ENCODE peak calls at places on chromosomes 7 and 10, in nine cellular contexts. U, P, D, H, Q, K, S, T and E are unnamed samples.

GRCh38 chr7:116528008-116528789 is 3.4 kb downstream of the CAV1 start:
- DNase-seq in U (peak; percentile 46), P (no peak), D (peak; percentile 92), H (no peak), Q (no peak), K (no peak), S (peak; percentile 83), T (no peak), E (peak; percentile 27)

GRCh38 chr7:155338632-155339320 is 41.1 kb downstream of the INSIG1 start:
- DNase-seq in U (no peak), P (no peak), D (no peak), H (peak; percentile 79), Q (no peak), K (no peak), S (peak; percentile 61), T (no peak), E (no peak)

GRCh38 chr7:156121434-156121833 is 309.2 kb upstream of the SHH start:
- DNase-seq in U (no peak), P (no peak), D (no peak), H (no peak), Q (no peak), K (no peak), S (no peak), T (no peak), E (no peak)

GRCh38 chr10:131697461-131698128 is 203.2 kb upstream of the PPP2R2D start:
- DNase-seq in U (no peak), P (no peak), D (no peak), H (no peak), Q (no peak), K (no peak), S (peak; percentile 38), T (no peak), E (no peak)

GRCh38 chr10:131804551-131805295 is 96.1 kb upstream of the PPP2R2D start:
- DNase-seq in U (no peak), P (no peak), D (no peak), H (no peak), Q (no peak), K (no peak), S (peak; percentile 34), T (no peak), E (no peak)

GRCh38 chr10:59657724-59658123 is 51.9 kb downstream of the SLC16A9 start:
- DNase-seq in U (no peak), P (no peak), D (no peak), H (no peak), Q (no peak), K (no peak), S (no peak), T (no peak), E (no peak)

GRCh38 chr10:88343761-88344484 is 239.2 kb downstream of the RNLS start:
- DNase-seq in U (no peak), P (no peak), D (no peak), H (no peak), Q (no peak), K (no peak), S (no peak), T (no peak), E (no peak)

GRCh38 chr10:119614686-119615085 is 17.9 kb upstream of the TIAL1 start:
- DNase-seq in U (no peak), P (no peak), D (peak; percentile 29), H (no peak), Q (no peak), K (no peak), S (no peak), T (no peak), E (no peak)

GRCh38 chr10:100728928-100729876 is 16.2 kb upstream of the PAX2 start:
- DNase-seq in U (peak; percentile 41), P (no peak), D (no peak), H (peak; percentile 68), Q (no peak), K (peak; percentile 87), S (peak; percentile 67), T (no peak), E (no peak)

GRCh38 chr10:13536674-13537366 is 8.0 kb upstream of the BEND7 start:
- DNase-seq in U (peak; percentile 75), P (no peak), D (peak; percentile 72), H (peak; percentile 61), Q (peak; percentile 75), K (peak; percentile 38), S (no peak), T (no peak), E (peak; percentile 25)

GRCh38 chr10:52308251-52309031 is 5.6 kb upstream of the DKK1 start:
- DNase-seq in U (peak; percentile 62), P (no peak), D (peak; percentile 89), H (peak; percentile 51), Q (peak; percentile 76), K (no peak), S (peak; percentile 76), T (peak; percentile 51), E (peak; percentile 70)

GRCh38 chr10:103895458-103896186 is 22.4 kb downstream of the STN1 start:
- DNase-seq in U (peak; percentile 51), P (no peak), D (peak; percentile 20), H (no peak), Q (no peak), K (no peak), S (no peak), T (no peak), E (no peak)

GRCh38 chr10:114045071-114045737 is 1.5 kb downstream of the ADRB1 start:
- DNase-seq in U (peak; percentile 43), P (no peak), D (peak; percentile 58), H (peak; percentile 26), Q (no peak), K (no peak), S (peak; percentile 80), T (no peak), E (no peak)

GRCh38 chr10:47332946-47333345 is 10.7 kb downstream of the GDF2 start:
- DNase-seq in U (no peak), P (no peak), D (no peak), H (no peak), Q (no peak), K (no peak), S (no peak), T (no peak), E (no peak)

GRCh38 chr10:46216836-46217748 is 69.7 kb upstream of the ANTXRL start:
- DNase-seq in U (no peak), P (no peak), D (no peak), H (no peak), Q (no peak), K (no peak), S (no peak), T (no peak), E (no peak)

GRCh38 chr7:45689011-45689796 is 115.0 kb downstream of the ADCY1 start:
- DNase-seq in U (no peak), P (no peak), D (peak; percentile 70), H (no peak), Q (no peak), K (no peak), S (no peak), T (no peak), E (no peak)

GRCh38 chr10:102752934-102753664 is 9.4 kb downstream of the WBP1L start:
- DNase-seq in U (peak; percentile 49), P (no peak), D (peak; percentile 86), H (peak; percentile 34), Q (peak; percentile 43), K (peak; percentile 9), S (no peak), T (no peak), E (peak; percentile 76)

GRCh38 chr10:96402417-96403305 is 43.9 kb upstream of the OPALIN start:
- DNase-seq in U (no peak), P (no peak), D (no peak), H (no peak), Q (no peak), K (no peak), S (no peak), T (no peak), E (no peak)

GRCh38 chr10:76920581-76920980 is 717.0 kb downstream of the KCNMA1 start:
- DNase-seq in U (no peak), P (no peak), D (no peak), H (no peak), Q (no peak), K (no peak), S (no peak), T (no peak), E (no peak)

GRCh38 chr7:3960045-3960772 is 659.2 kb downstream of the SDK1 start:
- DNase-seq in U (no peak), P (no peak), D (no peak), H (no peak), Q (no peak), K (no peak), S (no peak), T (no peak), E (no peak)

GRCh38 chr10:44323838-44324237 is 61.1 kb downstream of the CXCL12 start:
- DNase-seq in U (no peak), P (no peak), D (no peak), H (no peak), Q (no peak), K (no peak), S (no peak), T (no peak), E (no peak)

GRCh38 chr7:146090023-146090645 is 26.5 kb upstream of the CNTNAP2 start:
- DNase-seq in U (peak; percentile 4), P (no peak), D (peak; percentile 28), H (peak; percentile 6), Q (peak; percentile 15), K (peak; percentile 47), S (no peak), T (no peak), E (peak; percentile 79)

GRCh38 chr10:14779053-14779649 is 4.5 kb upstream of the FAM107B start:
- DNase-seq in U (no peak), P (no peak), D (peak; percentile 11), H (no peak), Q (no peak), K (no peak), S (no peak), T (no peak), E (no peak)

GRCh38 chr7:11858026-11858425 is 26.0 kb upstream of the THSD7A start:
- DNase-seq in U (no peak), P (no peak), D (no peak), H (no peak), Q (no peak), K (no peak), S (no peak), T (no peak), E (no peak)

GRCh38 chr10:23693398-23693797 is 254.5 kb downstream of the OTUD1 start:
- DNase-seq in U (no peak), P (no peak), D (peak; percentile 10), H (peak; percentile 45), Q (no peak), K (no peak), S (no peak), T (no peak), E (no peak)

GRCh38 chr7:44307301-44307900 is 18.0 kb downstream of the CAMK2B start:
- DNase-seq in U (no peak), P (no peak), D (peak; percentile 83), H (peak; percentile 44), Q (no peak), K (peak; percentile 79), S (no peak), T (no peak), E (no peak)

GRCh38 chr10:7855205-7855604 is 36.9 kb downstream of the TAF3 start:
- DNase-seq in U (no peak), P (no peak), D (peak; percentile 11), H (no peak), Q (no peak), K (no peak), S (no peak), T (no peak), E (no peak)

GRCh38 chr7:66558660-66559465 is 69.8 kb upstream of the KCTD7 start:
- DNase-seq in U (no peak), P (no peak), D (peak; percentile 45), H (peak; percentile 10), Q (no peak), K (no peak), S (peak; percentile 55), T (peak; percentile 6), E (no peak)

GRCh38 chr7:47039899-47040298 is 542.0 kb downstream of the TNS3 start:
- DNase-seq in U (no peak), P (no peak), D (peak; percentile 81), H (no peak), Q (no peak), K (no peak), S (no peak), T (no peak), E (no peak)

GRCh38 chr10:50552771-50553535 is 70.8 kb downstream of the SGMS1 start:
- DNase-seq in U (peak; percentile 42), P (no peak), D (peak; percentile 80), H (peak; percentile 56), Q (no peak), K (peak; percentile 9), S (no peak), T (peak; percentile 28), E (no peak)

GRCh38 chr10:119687192-119688032 is 36.2 kb downstream of the BAG3 start:
- DNase-seq in U (no peak), P (no peak), D (peak; percentile 85), H (no peak), Q (peak; percentile 93), K (no peak), S (no peak), T (no peak), E (no peak)